ENCODE peak calls at places on chromosomes 4 and X, in nine cellular contexts. C is cardiac fibroblast, N is HCT116, O is kidney, L is left ventricle myocardium inferior, W is lower leg skin, U is cardiac muscle cell, A is tibial nerve, Z is tibial artery. J is an unnamed sample.

GRCh38 chrX:82058728-82059127 is 856.8 kb downstream of the SH3BGRL start:
- DNase-seq in Z (no peak), O (no peak), C (no peak), A (no peak), N (no peak), U (no peak), W (no peak), L (no peak), J (no peak)

GRCh38 chr4:84952004-84952403 is 14.5 kb downstream of the WDFY3 start:
- DNase-seq in N (peak), Z (no peak), O (no peak), U (no peak), C (peak), L (no peak), A (no peak), W (no peak), J (no peak)

GRCh38 chrX:125394449-125394848 is 74.8 kb downstream of the TEX13C start:
- DNase-seq in C (no peak), N (no peak), U (no peak), A (no peak), W (no peak), Z (no peak), L (no peak), O (no peak), J (no peak)

GRCh38 chr4:76251448-76252270 is at the start of gene FAM47E:
- DNase-seq in C (peak), U (peak), L (peak), N (no peak), Z (peak), A (peak), O (peak), W (peak), J (peak)

GRCh38 chr4:73417973-73418372 is 13.9 kb downstream of the ALB start:
- DNase-seq in U (peak), Z (no peak), C (peak), A (no peak), W (no peak), O (no peak), L (no peak), N (no peak), J (no peak)

GRCh38 chrX:50470103-50471031 is at the start of gene DGKK:
- DNase-seq in A (no peak), O (peak), L (no peak), U (peak), N (no peak), W (no peak), Z (no peak), C (no peak), J (no peak)

GRCh38 chrX:45851434-45851991 is 650.8 kb upstream of the DIPK2B start:
- DNase-seq in N (peak), U (peak), Z (no peak), A (no peak), L (no peak), W (no peak), C (no peak), O (no peak), J (peak)

GRCh38 chr4:19924761-19925160 is 326.9 kb upstream of the SLIT2 start:
- DNase-seq in Z (no peak), L (no peak), U (no peak), N (no peak), O (no peak), W (no peak), C (peak), A (no peak), J (no peak)

GRCh38 chr4:139581096-139581495 is 25.1 kb upstream of the SETD7 start:
- DNase-seq in W (peak), U (no peak), L (no peak), A (no peak), Z (no peak), C (no peak), N (no peak), O (no peak), J (no peak)

DNA sequence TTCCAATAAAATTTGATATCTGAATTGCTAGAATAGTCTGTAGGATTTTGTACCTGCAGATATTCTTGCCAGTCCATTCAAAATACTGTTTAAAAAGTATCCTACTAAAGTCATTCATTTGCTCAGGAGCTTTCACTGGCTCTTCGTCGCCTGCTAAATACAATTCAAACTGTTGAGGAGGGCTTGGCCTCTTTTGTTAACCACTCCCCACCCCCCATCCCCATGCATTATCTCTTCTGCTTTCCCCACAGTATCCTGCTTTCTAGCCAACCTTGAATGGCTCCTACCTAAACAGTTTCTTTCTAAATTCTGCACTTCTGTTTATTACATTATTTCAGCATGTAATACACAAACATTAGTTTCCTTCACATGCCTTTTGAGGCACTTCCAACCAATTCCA is 230.8 kb downstream of the CPE start:
- DNase-seq in N (no peak), L (no peak), C (no peak), Z (no peak), O (no peak), A (no peak), U (no peak), W (no peak), J (no peak)
- H3K4me3 ChIP-seq in N (no peak), L (no peak), C (no peak), Z (no peak), O (no peak), A (no peak), U (no peak), W (no peak), J (no peak)

GRCh38 chrX:17633546-17633945 is 103.7 kb upstream of the SCML1 start:
- DNase-seq in W (no peak), O (no peak), A (no peak), L (no peak), N (no peak), C (no peak), U (no peak), Z (no peak), J (no peak)

GRCh38 chrX:17632942-17633341 is 104.4 kb upstream of the SCML1 start:
- DNase-seq in L (no peak), O (no peak), Z (no peak), U (no peak), W (no peak), N (no peak), C (peak), A (no peak), J (no peak)

GRCh38 chrX:17637235-17637634 is 100.1 kb upstream of the SCML1 start:
- DNase-seq in N (no peak), U (no peak), A (no peak), O (no peak), L (no peak), C (no peak), Z (no peak), W (no peak), J (no peak)

GRCh38 chrX:17635231-17635630 is 102.1 kb upstream of the SCML1 start:
- DNase-seq in L (no peak), C (no peak), U (peak), W (no peak), A (no peak), N (no peak), Z (no peak), O (peak), J (peak)

DNA sequence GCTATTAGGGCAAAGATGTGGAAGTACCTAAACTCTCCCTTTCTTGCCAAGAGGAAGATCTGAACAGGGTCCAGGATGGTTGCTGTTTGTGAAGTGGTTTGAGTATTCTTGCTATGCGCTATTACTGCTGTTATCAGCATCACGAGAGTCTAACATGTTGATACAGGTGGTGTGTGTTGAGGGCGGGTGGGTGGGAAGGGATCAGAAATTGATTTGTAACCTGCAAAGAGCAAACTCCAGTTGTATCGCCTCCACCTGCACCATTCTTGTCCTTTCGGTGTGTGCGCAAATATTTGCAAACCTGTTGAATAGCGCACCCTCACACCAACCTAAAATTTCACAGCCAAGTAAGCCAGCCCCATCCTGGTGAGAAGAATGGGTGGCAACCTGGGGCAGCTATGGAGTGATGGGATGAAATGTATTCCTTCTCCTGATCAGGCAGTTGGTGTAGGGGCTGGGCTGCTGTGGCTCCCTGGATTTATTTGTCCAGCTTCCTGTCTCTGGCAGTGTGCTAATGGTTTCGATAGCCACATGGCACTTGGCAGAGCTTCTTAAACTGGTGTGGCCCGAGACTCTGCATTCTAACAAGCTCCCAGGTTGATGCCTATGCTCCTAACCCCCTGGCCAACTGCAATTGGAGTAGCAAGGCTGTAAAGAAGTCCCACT is 102.6 kb upstream of the SCML1 start:
- DNase-seq in C (no peak), A (no peak), N (no peak), Z (no peak), W (no peak), U (no peak), L (no peak), O (no peak), J (peak)
- H3K4me3 ChIP-seq in C (no peak), A (no peak), N (no peak), Z (no peak), W (no peak), U (no peak), L (no peak), O (no peak), J (no peak)

DNA sequence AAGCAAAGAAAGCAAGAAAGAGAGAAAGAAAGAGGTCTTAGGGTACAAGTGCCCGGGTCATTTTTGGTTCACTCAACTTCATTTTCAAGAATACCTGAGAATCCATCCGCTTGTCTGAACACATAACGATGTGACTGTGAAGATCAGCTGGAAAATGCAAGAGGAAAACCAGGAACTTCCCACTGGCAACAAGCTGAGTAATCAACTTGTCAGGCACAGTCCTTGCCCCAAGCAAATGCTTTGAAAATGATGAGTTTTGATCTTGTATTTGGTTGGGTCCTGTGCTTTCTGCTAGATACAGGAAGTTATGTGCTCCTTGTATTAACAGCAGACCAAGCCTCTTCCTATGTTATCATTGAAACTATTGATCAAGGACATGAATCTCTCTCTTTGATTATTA is 239.1 kb downstream of the ASMT start:
- DNase-seq in O (no peak), C (no peak), Z (no peak), L (no peak), A (no peak), W (no peak), U (no peak), N (no peak), J (no peak)
- H3K4me3 ChIP-seq in O (no peak), C (no peak), Z (no peak), L (no peak), A (no peak), W (no peak), U (no peak), N (no peak), J (no peak)

DNA sequence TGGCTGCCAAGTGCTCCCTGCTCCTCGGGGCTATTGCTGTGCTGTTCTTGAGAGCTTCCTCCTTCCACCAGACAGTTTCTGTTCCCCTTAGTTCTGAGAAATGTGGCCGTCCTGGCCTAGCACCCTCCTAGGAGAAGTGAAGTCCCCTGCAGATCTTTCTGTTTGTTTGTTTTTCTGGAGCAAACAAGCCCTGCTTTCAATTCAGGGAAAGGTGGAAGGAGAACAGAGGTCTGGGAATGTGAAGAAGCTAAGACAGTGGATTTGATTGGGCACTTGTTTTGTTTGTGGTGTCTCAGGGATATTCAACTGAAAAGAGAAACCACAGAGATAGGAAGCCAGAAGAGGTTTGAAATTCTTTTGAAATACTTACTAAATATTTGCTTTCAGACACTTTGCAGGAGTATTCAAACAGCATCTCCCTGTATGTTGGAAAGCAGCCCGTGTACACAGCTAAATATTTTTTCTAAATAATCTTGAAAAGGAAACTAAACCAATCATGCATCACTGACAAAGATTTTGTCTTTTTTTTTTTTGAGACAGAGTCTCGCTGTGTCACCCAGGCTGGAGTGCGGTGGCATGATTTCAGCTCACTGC is 36.5 kb upstream of the PPM1K start:
- DNase-seq in C (no peak), O (no peak), N (no peak), W (no peak), L (peak), A (peak), Z (no peak), U (no peak), J (no peak)
- H3K4me3 ChIP-seq in C (no peak), O (no peak), N (no peak), W (no peak), L (no peak), A (peak), Z (no peak), U (no peak), J (no peak)

GRCh38 chrX:53321943-53322497 is 40.6 kb upstream of the IQSEC2 start:
- DNase-seq in C (no peak), L (no peak), U (peak), N (no peak), O (no peak), Z (no peak), A (no peak), W (no peak), J (no peak)
- H3K4me3 ChIP-seq in C (no peak), L (no peak), U (no peak), N (no peak), O (no peak), Z (no peak), A (no peak), W (no peak), J (no peak)